ENCODE peak calls at places on chromosomes 6 and 20, in nine cellular contexts. A, C, L, Y, Q, N, G, X and V are unnamed samples.
A peak's percentile ranks its signal among the peaks of the same experiment; 100 is the strongest.

GRCh38 chr6:29490055-29490454 is 2.3 kb upstream of the MAS1L start:
- DNase-seq in Q (no peak), C (no peak), Y (no peak), X (no peak), A (no peak), N (no peak), L (no peak), G (no peak), V (no peak)

GRCh38 chr6:7707787-7708186 is 18.1 kb upstream of the BMP6 start:
- DNase-seq in N (peak; percentile 8), A (no peak), C (no peak), L (no peak), G (no peak), Q (no peak), Y (no peak), X (peak; percentile 68), V (no peak)

GRCh38 chr6:388202-388903 is 3.2 kb upstream of the IRF4 start:
- DNase-seq in C (no peak), N (peak; percentile 27), G (no peak), A (no peak), Q (no peak), Y (no peak), X (no peak), L (no peak), V (no peak)

GRCh38 chr20:31474097-31474436 is 860 bp downstream of the DEFB124 start:
- DNase-seq in C (peak; percentile 73), L (no peak), Q (no peak), N (no peak), Y (no peak), G (no peak), A (no peak), X (no peak), V (no peak)

GRCh38 chr6:107576852-107577251 is 86.9 kb downstream of the SOBP start:
- DNase-seq in C (no peak), A (no peak), N (peak; percentile 21), X (peak; percentile 49), L (peak; percentile 4), Q (no peak), G (no peak), Y (no peak), V (no peak)

GRCh38 chr6:139129284-139129683 is 5.6 kb upstream of the HECA start:
- DNase-seq in N (peak; percentile 83), G (no peak), X (peak; percentile 58), Q (no peak), A (no peak), L (no peak), Y (no peak), C (no peak), V (no peak)

GRCh38 chr6:86871681-86872080 is 65.6 kb upstream of the HTR1E start:
- DNase-seq in X (no peak), C (no peak), L (no peak), A (no peak), Y (no peak), G (no peak), Q (no peak), N (no peak), V (no peak)

GRCh38 chr6:69084746-69085335 is 449.8 kb downstream of the ADGRB3 start:
- DNase-seq in Q (no peak), C (no peak), L (no peak), Y (no peak), X (no peak), A (no peak), N (no peak), G (no peak), V (no peak)

GRCh38 chr6:43935921-43936320 is 165.9 kb downstream of the VEGFA start:
- DNase-seq in G (no peak), L (no peak), A (no peak), Y (no peak), N (no peak), C (no peak), X (no peak), Q (no peak), V (no peak)

GRCh38 chr20:35478804-35479472 is 23.5 kb downstream of the CEP250 start:
- DNase-seq in X (peak; percentile 4), Y (no peak), C (peak; percentile 24), N (peak; percentile 13), G (peak; percentile 37), L (no peak), Q (no peak), A (no peak), V (no peak)

GRCh38 chr20:5612476-5613291 is 137.5 kb upstream of the SHLD1 start:
- DNase-seq in C (no peak), X (no peak), G (no peak), A (no peak), Y (no peak), N (peak; percentile 46), L (no peak), Q (no peak), V (no peak)

GRCh38 chr20:50191065-50191565 is 485 bp downstream of the CEBPB start:
- DNase-seq in X (peak; percentile 34), L (no peak), Q (no peak), G (no peak), A (no peak), C (peak; percentile 76), N (no peak), Y (no peak), V (no peak)

GRCh38 chr6:125307964-125308615 is 6.3 kb upstream of the HDDC2 start:
- DNase-seq in C (no peak), Y (no peak), Q (no peak), N (no peak), G (no peak), X (no peak), A (no peak), L (no peak), V (no peak)

GRCh38 chr6:79034865-79035264 is 43.2 kb downstream of the PHIP start:
- DNase-seq in A (no peak), X (no peak), Q (no peak), C (no peak), G (no peak), Y (no peak), N (no peak), L (no peak), V (no peak)

GRCh38 chr6:159899994-159900745 is 9.4 kb downstream of the MAS1 start:
- DNase-seq in G (peak; percentile 23), Y (no peak), Q (no peak), X (peak; percentile 90), L (peak; percentile 77), A (no peak), N (peak; percentile 58), C (no peak), V (no peak)

GRCh38 chr6:54907316-54907715 is 60.7 kb downstream of the FAM83B start:
- DNase-seq in Q (no peak), Y (no peak), C (no peak), G (no peak), A (no peak), L (no peak), N (no peak), X (no peak), V (no peak)

GRCh38 chr6:84967389-84967788 is 203.0 kb upstream of the TBX18 start:
- DNase-seq in A (no peak), G (peak; percentile 19), Q (no peak), C (peak; percentile 5), X (peak; percentile 56), L (peak; percentile 3), N (peak; percentile 73), Y (no peak), V (no peak)

GRCh38 chr6:74603676-74604075 is 602.2 kb downstream of the COL12A1 start:
- DNase-seq in G (no peak), Q (no peak), C (no peak), L (no peak), N (no peak), Y (no peak), A (no peak), X (no peak), V (no peak)

GRCh38 chr6:78462728-78463127 is 404.6 kb upstream of the IRAK1BP1 start:
- DNase-seq in X (no peak), A (no peak), G (no peak), N (no peak), Q (no peak), Y (no peak), C (no peak), L (no peak), V (no peak)

GRCh38 chr20:38726849-38727601 is 2.7 kb downstream of the SLC32A1 start:
- DNase-seq in G (peak; percentile 48), C (peak; percentile 32), Y (no peak), L (no peak), X (no peak), N (peak; percentile 29), A (no peak), Q (peak; percentile 45), V (no peak)
- TF ChIP-seq CTCF in G (no peak), C (peak; percentile 68), Y (no peak), L (peak; percentile 7), X (peak; percentile 54), N (peak; percentile 42), A (no peak), Q (peak; percentile 52), V (no peak)

DNA sequence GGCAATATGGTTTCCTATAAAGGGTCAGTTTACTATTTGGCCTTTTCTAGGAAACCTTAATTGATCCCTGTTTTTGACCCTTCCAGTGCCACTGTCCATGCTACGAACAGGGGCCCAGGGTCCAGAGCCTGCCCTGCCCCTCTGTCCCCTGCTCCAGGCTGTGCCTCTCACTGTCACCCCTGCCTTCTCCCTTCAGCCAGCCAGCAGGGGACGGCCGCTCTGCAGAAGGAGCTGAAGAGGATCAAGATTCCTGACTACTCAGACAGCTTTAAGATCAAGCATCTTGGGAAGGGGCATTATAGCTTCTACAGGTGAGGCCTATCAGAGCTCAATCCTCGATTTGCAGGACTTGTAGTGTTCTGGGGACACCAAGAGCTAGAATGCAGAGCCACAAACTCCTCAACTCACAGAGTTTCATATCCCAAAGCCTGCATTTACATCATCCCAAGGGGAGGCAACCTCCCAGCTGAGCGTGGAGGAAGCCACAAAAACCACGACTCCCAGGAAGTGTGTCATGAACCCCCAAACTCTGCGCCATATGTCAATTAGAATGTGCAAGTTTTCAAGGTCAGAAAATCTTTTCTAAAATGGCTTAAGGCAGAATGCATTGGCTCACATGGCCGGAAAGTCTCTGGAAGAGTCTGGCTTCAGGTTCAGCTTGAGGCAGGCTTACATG is 3.6 kb downstream of the BPI start:
- DNase-seq in Q (no peak), A (no peak), L (no peak), C (no peak), G (no peak), X (peak; percentile 67), Y (no peak), N (peak; percentile 73), V (no peak)
- TF ChIP-seq CTCF in Q (no peak), A (no peak), L (no peak), C (no peak), G (no peak), X (peak; percentile 10), Y (no peak), N (no peak), V (no peak)

DNA sequence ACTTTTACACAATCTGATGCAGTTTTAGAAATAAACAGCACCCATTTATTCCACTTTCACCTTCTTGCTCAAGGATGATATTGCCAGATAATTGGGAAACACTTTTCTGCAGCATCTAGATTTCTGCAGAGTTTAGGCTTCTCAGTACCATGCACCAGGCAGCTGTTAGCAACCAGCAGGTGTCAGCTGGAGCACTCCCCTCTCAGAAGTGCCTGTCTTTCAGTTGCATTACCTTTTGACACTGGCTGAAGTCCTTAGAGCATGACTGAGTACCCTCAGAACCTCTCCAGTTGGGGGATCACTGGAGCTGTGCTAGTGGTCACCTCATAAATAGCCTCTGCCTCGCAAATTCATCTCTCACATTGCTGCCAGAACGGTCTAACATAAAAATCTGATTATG is 91.2 kb downstream of the DNAH8 start:
- DNase-seq in A (no peak), Y (no peak), N (no peak), C (no peak), G (no peak), X (no peak), Q (no peak), L (no peak), V (no peak)
- TF ChIP-seq CTCF in A (no peak), Y (no peak), N (no peak), C (no peak), G (peak; percentile 43), X (no peak), Q (no peak), L (no peak), V (no peak)

GRCh38 chr6:39843305-39844020 is 51.3 kb downstream of the DAAM2 start:
- DNase-seq in N (peak; percentile 22), A (no peak), G (peak; percentile 12), C (no peak), L (no peak), Y (no peak), Q (no peak), X (peak; percentile 46), V (no peak)
- TF ChIP-seq CTCF in N (peak; percentile 26), A (no peak), G (no peak), C (peak; percentile 40), L (peak; percentile 16), Y (peak; percentile 13), Q (no peak), X (peak; percentile 57), V (no peak)